ENCODE peak calls at places on chromosomes 13 and 19, in ten cellular contexts. One of them, this sample, is unnamed. For H3K4me1, the result is how much of the 10 kb centered on the place peaks cover.

GRCh38 chr13:74715718-74716117 is 581.5 kb upstream of the KLF12 start:
- DNase-seq in A549: no peak
- DNase-seq in tibial nerve: no peak
- DNase-seq in sigmoid colon: no peak
- DNase-seq in upper lobe of left lung: no peak
- DNase-seq in stomach: no peak
- DNase-seq in ovary: no peak
- DNase-seq in GM12878: no peak
- DNase-seq in suprapubic skin: no peak
- DNase-seq in transverse colon: no peak
- DNase-seq in this sample: no peak

GRCh38 chr19:45761714-45762113 is 7.3 kb downstream of the SIX5 start:
- DNase-seq in A549: no peak
- DNase-seq in tibial nerve: no peak
- DNase-seq in sigmoid colon: peak
- DNase-seq in upper lobe of left lung: peak
- DNase-seq in stomach: no peak
- DNase-seq in ovary: peak
- DNase-seq in GM12878: no peak
- DNase-seq in suprapubic skin: no peak
- DNase-seq in transverse colon: no peak
- DNase-seq in this sample: no peak

GRCh38 chr19:16892868-16893685 is 4.3 kb downstream of the F2RL3 start:
- DNase-seq in A549: no peak
- DNase-seq in tibial nerve: no peak
- DNase-seq in sigmoid colon: no peak
- DNase-seq in upper lobe of left lung: peak
- DNase-seq in stomach: no peak
- DNase-seq in ovary: no peak
- DNase-seq in GM12878: no peak
- DNase-seq in suprapubic skin: no peak
- DNase-seq in transverse colon: no peak
- DNase-seq in this sample: no peak

GRCh38 chr19:14002571-14003278 is 3.4 kb downstream of the RFX1 start:
- DNase-seq in A549: no peak
- DNase-seq in tibial nerve: no peak
- DNase-seq in sigmoid colon: no peak
- DNase-seq in upper lobe of left lung: no peak
- DNase-seq in stomach: no peak
- DNase-seq in ovary: no peak
- DNase-seq in GM12878: peak
- DNase-seq in suprapubic skin: no peak
- DNase-seq in transverse colon: no peak
- DNase-seq in this sample: no peak

GRCh38 chr19:31270897-31271568 is 78.2 kb downstream of the TSHZ3 start:
- DNase-seq in A549: no peak
- DNase-seq in tibial nerve: no peak
- DNase-seq in sigmoid colon: peak
- DNase-seq in upper lobe of left lung: no peak
- DNase-seq in stomach: no peak
- DNase-seq in ovary: peak
- DNase-seq in GM12878: no peak
- DNase-seq in suprapubic skin: no peak
- DNase-seq in transverse colon: no peak
- DNase-seq in this sample: no peak

GRCh38 chr13:46803586-46803985 is 6.6 kb upstream of the ESD start:
- DNase-seq in A549: no peak
- DNase-seq in tibial nerve: no peak
- DNase-seq in sigmoid colon: no peak
- DNase-seq in upper lobe of left lung: no peak
- DNase-seq in stomach: no peak
- DNase-seq in ovary: no peak
- DNase-seq in GM12878: no peak
- DNase-seq in suprapubic skin: no peak
- DNase-seq in transverse colon: no peak
- DNase-seq in this sample: no peak

GRCh38 chr13:102091231-102091630 is 310.6 kb downstream of the FGF14 start:
- DNase-seq in A549: peak
- DNase-seq in tibial nerve: no peak
- DNase-seq in sigmoid colon: no peak
- DNase-seq in upper lobe of left lung: no peak
- DNase-seq in stomach: no peak
- DNase-seq in ovary: no peak
- DNase-seq in GM12878: no peak
- DNase-seq in suprapubic skin: no peak
- DNase-seq in transverse colon: no peak
- DNase-seq in this sample: no peak

GRCh38 chr13:50357586-50358118 is 342.4 kb downstream of the KCNRG start:
- DNase-seq in A549: no peak
- DNase-seq in tibial nerve: peak
- DNase-seq in sigmoid colon: peak
- DNase-seq in upper lobe of left lung: no peak
- DNase-seq in stomach: peak
- DNase-seq in ovary: no peak
- DNase-seq in GM12878: no peak
- DNase-seq in suprapubic skin: no peak
- DNase-seq in transverse colon: no peak
- DNase-seq in this sample: peak

GRCh38 chr13:36979361-36980040 is 19.6 kb downstream of the ALG5 start:
- DNase-seq in A549: no peak
- DNase-seq in tibial nerve: no peak
- DNase-seq in sigmoid colon: no peak
- DNase-seq in upper lobe of left lung: no peak
- DNase-seq in stomach: no peak
- DNase-seq in ovary: no peak
- DNase-seq in GM12878: no peak
- DNase-seq in suprapubic skin: no peak
- DNase-seq in transverse colon: no peak
- DNase-seq in this sample: no peak

GRCh38 chr13:104086759-104087158 is 1020.5 kb upstream of the SLC10A2 start:
- DNase-seq in A549: no peak
- DNase-seq in tibial nerve: no peak
- DNase-seq in sigmoid colon: no peak
- DNase-seq in upper lobe of left lung: no peak
- DNase-seq in stomach: no peak
- DNase-seq in ovary: no peak
- DNase-seq in GM12878: no peak
- DNase-seq in suprapubic skin: no peak
- DNase-seq in transverse colon: no peak
- DNase-seq in this sample: no peak

GRCh38 chr13:32987462-32987861 is 28.8 kb upstream of the KL start:
- DNase-seq in A549: no peak
- DNase-seq in tibial nerve: no peak
- DNase-seq in sigmoid colon: no peak
- DNase-seq in upper lobe of left lung: no peak
- DNase-seq in stomach: no peak
- DNase-seq in ovary: no peak
- DNase-seq in GM12878: no peak
- DNase-seq in suprapubic skin: no peak
- DNase-seq in transverse colon: no peak
- DNase-seq in this sample: no peak

GRCh38 chr13:32984857-32985626 is 31.2 kb upstream of the KL start:
- DNase-seq in A549: peak
- DNase-seq in tibial nerve: no peak
- DNase-seq in sigmoid colon: peak
- DNase-seq in upper lobe of left lung: no peak
- DNase-seq in stomach: peak
- DNase-seq in ovary: no peak
- DNase-seq in GM12878: no peak
- DNase-seq in suprapubic skin: no peak
- DNase-seq in transverse colon: peak
- DNase-seq in this sample: peak

GRCh38 chr13:32986552-32986951 is 29.7 kb upstream of the KL start:
- DNase-seq in A549: no peak
- DNase-seq in tibial nerve: no peak
- DNase-seq in sigmoid colon: no peak
- DNase-seq in upper lobe of left lung: no peak
- DNase-seq in stomach: no peak
- DNase-seq in ovary: no peak
- DNase-seq in GM12878: no peak
- DNase-seq in suprapubic skin: no peak
- DNase-seq in transverse colon: no peak
- DNase-seq in this sample: peak

GRCh38 chr13:32989331-32989730 is 26.9 kb upstream of the KL start:
- DNase-seq in A549: no peak
- DNase-seq in tibial nerve: no peak
- DNase-seq in sigmoid colon: no peak
- DNase-seq in upper lobe of left lung: no peak
- DNase-seq in stomach: no peak
- DNase-seq in ovary: no peak
- DNase-seq in GM12878: no peak
- DNase-seq in suprapubic skin: no peak
- DNase-seq in transverse colon: no peak
- DNase-seq in this sample: no peak

GRCh38 chr13:32988588-32989256 is 27.5 kb upstream of the KL start:
- DNase-seq in A549: no peak
- DNase-seq in tibial nerve: no peak
- DNase-seq in sigmoid colon: no peak
- DNase-seq in upper lobe of left lung: no peak
- DNase-seq in stomach: no peak
- DNase-seq in ovary: no peak
- DNase-seq in GM12878: no peak
- DNase-seq in suprapubic skin: no peak
- DNase-seq in transverse colon: no peak
- DNase-seq in this sample: peak
- TF ChIP-seq EP300 in A549: no peak
- TF ChIP-seq EP300 in tibial nerve: peak
- TF ChIP-seq EP300 in sigmoid colon: no peak
- TF ChIP-seq EP300 in upper lobe of left lung: no peak
- TF ChIP-seq EP300 in stomach: no peak
- TF ChIP-seq EP300 in ovary: no peak
- TF ChIP-seq EP300 in GM12878: no peak
- TF ChIP-seq EP300 in suprapubic skin: no peak
- TF ChIP-seq EP300 in transverse colon: no peak
- TF ChIP-seq EP300 in this sample: no peak

DNA sequence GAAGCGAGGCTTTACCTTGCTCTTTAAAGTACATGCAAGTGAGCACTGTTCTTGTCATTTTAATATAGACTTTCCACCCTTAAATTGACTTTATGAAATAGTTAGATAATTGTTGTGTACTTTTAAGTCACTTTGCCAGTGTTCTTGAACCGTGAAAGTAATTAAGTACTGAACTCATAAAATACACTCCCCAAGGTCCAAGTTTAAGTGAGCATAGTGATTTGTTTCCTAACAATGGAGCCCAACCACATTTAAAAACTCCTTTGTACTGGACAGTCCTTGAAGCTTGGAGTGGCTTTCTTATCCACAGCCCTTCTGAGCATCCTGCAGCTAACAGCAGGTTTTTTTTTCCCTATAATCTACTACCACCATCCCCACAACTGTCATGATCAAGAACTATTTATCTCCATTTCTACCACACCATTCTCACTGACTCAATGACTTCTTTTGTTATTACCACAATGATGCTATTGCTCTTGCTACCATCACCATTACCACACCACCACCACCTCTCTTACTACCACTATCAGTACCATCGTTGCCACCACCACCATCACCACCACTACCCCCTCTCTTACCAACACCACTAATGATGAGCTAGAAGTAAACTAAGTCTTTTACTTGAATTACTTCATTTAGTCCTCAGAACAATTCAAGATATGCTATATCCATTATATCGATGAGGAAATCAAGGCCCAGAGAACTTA is 452.6 kb downstream of the DIAPH3 start:
- DNase-seq in A549: no peak
- DNase-seq in tibial nerve: no peak
- DNase-seq in sigmoid colon: no peak
- DNase-seq in upper lobe of left lung: no peak
- DNase-seq in stomach: no peak
- DNase-seq in ovary: no peak
- DNase-seq in GM12878: no peak
- DNase-seq in suprapubic skin: no peak
- DNase-seq in transverse colon: no peak
- DNase-seq in this sample: no peak
- H3K4me1 ChIP-seq in A549: under half
- H3K4me1 ChIP-seq in tibial nerve: under half
- H3K4me1 ChIP-seq in sigmoid colon: under half
- H3K4me1 ChIP-seq in upper lobe of left lung: under half
- H3K4me1 ChIP-seq in stomach: under half
- H3K4me1 ChIP-seq in ovary: under half
- H3K4me1 ChIP-seq in GM12878: under half
- H3K4me1 ChIP-seq in suprapubic skin: under half
- H3K4me1 ChIP-seq in transverse colon: under half
- H3K4me1 ChIP-seq in this sample: under half

DNA sequence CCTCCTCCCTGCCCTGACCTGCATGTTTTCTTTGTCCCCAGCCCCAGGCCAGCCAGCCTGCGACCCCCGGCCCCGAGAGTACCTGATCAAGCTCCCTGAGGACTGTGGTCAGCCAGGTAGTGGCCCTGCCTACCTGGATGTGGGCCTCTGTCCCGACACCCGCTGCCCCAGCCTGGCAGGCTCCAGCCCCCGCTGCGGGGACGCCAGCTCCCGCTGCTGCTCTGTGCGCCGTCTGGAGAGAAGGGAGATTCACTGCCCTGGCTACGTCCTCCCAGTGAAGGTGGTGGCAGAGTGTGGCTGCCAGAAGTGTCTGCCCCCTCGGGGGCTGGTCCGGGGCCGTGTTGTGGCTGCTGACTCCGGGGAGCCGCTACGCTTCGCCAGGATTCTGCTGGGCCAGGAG is 5.6 kb downstream of the CILP2 start:
- DNase-seq in A549: no peak
- DNase-seq in tibial nerve: no peak
- DNase-seq in sigmoid colon: peak
- DNase-seq in upper lobe of left lung: peak
- DNase-seq in stomach: no peak
- DNase-seq in ovary: no peak
- DNase-seq in GM12878: no peak
- DNase-seq in suprapubic skin: no peak
- DNase-seq in transverse colon: no peak
- DNase-seq in this sample: no peak
- TF ChIP-seq CTCF in A549: no peak
- TF ChIP-seq CTCF in tibial nerve: no peak
- TF ChIP-seq CTCF in sigmoid colon: no peak
- TF ChIP-seq CTCF in upper lobe of left lung: no peak
- TF ChIP-seq CTCF in stomach: no peak
- TF ChIP-seq CTCF in ovary: no peak
- TF ChIP-seq CTCF in GM12878: no peak
- TF ChIP-seq CTCF in suprapubic skin: no peak
- TF ChIP-seq CTCF in transverse colon: no peak
- TF ChIP-seq CTCF in this sample: no peak

DNA sequence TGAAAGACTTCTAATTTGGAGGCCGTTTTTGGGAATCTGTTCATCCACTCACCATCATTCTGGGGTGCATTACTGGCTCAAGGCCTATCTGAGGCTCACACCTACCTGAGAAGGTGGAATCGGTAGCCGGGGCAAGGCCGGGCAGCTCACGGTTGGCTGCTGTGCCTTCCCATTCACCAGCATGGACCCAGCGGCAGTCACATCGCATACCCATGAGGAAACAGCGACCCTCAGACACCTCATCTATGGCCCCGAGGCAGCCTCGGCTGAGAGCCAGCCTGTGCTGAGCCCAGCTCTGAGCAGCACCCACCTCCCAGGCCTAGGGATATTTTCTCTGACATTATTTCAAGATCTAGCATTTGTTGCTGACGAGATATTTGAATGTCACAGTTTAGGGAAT is 130.5 kb downstream of the ATP11A start:
- DNase-seq in A549: no peak
- DNase-seq in tibial nerve: no peak
- DNase-seq in sigmoid colon: peak
- DNase-seq in upper lobe of left lung: no peak
- DNase-seq in stomach: peak
- DNase-seq in ovary: no peak
- DNase-seq in GM12878: no peak
- DNase-seq in suprapubic skin: no peak
- DNase-seq in transverse colon: no peak
- DNase-seq in this sample: no peak
- TF ChIP-seq EP300 in A549: no peak
- TF ChIP-seq EP300 in tibial nerve: no peak
- TF ChIP-seq EP300 in sigmoid colon: no peak
- TF ChIP-seq EP300 in upper lobe of left lung: no peak
- TF ChIP-seq EP300 in stomach: no peak
- TF ChIP-seq EP300 in ovary: no peak
- TF ChIP-seq EP300 in GM12878: no peak
- TF ChIP-seq EP300 in suprapubic skin: no peak
- TF ChIP-seq EP300 in transverse colon: no peak
- TF ChIP-seq EP300 in this sample: no peak

This sample was measured in esophagus muscularis mucosa.